ENCODE peak calls at places on chromosome 13, in four cellular contexts. B, X, M and N are unnamed samples.
A peak's percentile ranks its signal among the peaks of the same experiment; 100 is the strongest.

GRCh38 chr13:35388979-35389378 is 87.5 kb downstream of the MAB21L1 start:
- DNase-seq in B (no peak), X (no peak), M (no peak), N (no peak)

GRCh38 chr13:33213797-33214196 is 71.8 kb downstream of the STARD13 start:
- DNase-seq in B (peak; percentile 66), X (no peak), M (no peak), N (no peak)

GRCh38 chr13:93279982-93280381 is 53.4 kb downstream of the GPC6 start:
- DNase-seq in B (no peak), X (no peak), M (no peak), N (no peak)

GRCh38 chr13:20127263-20127562 is 33.6 kb downstream of the GJA3 start:
- DNase-seq in B (no peak), X (no peak), M (no peak), N (no peak)

GRCh38 chr13:79775830-79776229 is 294.9 kb downstream of the NDFIP2 start:
- DNase-seq in B (peak; percentile 72), X (no peak), M (no peak), N (peak; percentile 15)

GRCh38 chr13:23462815-23463559 is 29.5 kb upstream of the SACS start:
- DNase-seq in B (no peak), X (no peak), M (no peak), N (no peak)

GRCh38 chr13:28719227-28719562 is 425 bp upstream of the SLC46A3 start:
- DNase-seq in B (no peak), X (no peak), M (no peak), N (no peak)

GRCh38 chr13:106028916-106029315 is 506.5 kb downstream of the EFNB2 start:
- DNase-seq in B (no peak), X (no peak), M (no peak), N (peak; percentile 47)

GRCh38 chr13:111909501-111909900 is 157.4 kb upstream of the SOX1 start:
- DNase-seq in B (no peak), X (no peak), M (no peak), N (no peak)

GRCh38 chr13:35554972-35555623 is 78.6 kb upstream of the MAB21L1 start:
- DNase-seq in B (no peak), X (no peak), M (no peak), N (peak; percentile 18)

GRCh38 chr13:86409466-86410241 is 610.4 kb upstream of the SLITRK6 start:
- DNase-seq in B (no peak), X (no peak), M (no peak), N (no peak)

GRCh38 chr13:52136763-52137162 is 7.9 kb upstream of the NEK5 start:
- DNase-seq in B (no peak), X (no peak), M (no peak), N (no peak)

GRCh38 chr13:33193428-33193974 is 92.1 kb downstream of the STARD13 start:
- DNase-seq in B (no peak), X (no peak), M (no peak), N (no peak)

GRCh38 chr13:114088234-114088633 is 44.2 kb downstream of the RASA3 start:
- DNase-seq in B (no peak), X (no peak), M (no peak), N (no peak)

GRCh38 chr13:80217614-80218456 is 123.1 kb downstream of the SPRY2 start:
- DNase-seq in B (no peak), X (no peak), M (no peak), N (peak; percentile 23)